ENCODE peak calls at places on chromosomes 13 and 19, in seven cellular contexts. G is osteoblast; A is CD8-positive, alpha-beta T cell; J is CD4-positive, alpha-beta T cell; H is lower leg skin; T is heart left ventricle; U is AG10803. K is an unnamed sample.

GRCh38 chr13:44040754-44041100 is 161.0 kb downstream of the LACC1 start:
- DNase-seq in H (no peak), T (no peak), U (no peak), A (no peak), G (peak), J (no peak), K (no peak)

GRCh38 chr13:113857531-113858195 is 6.2 kb downstream of the GAS6 start:
- DNase-seq in G (peak), U (no peak), T (no peak), H (peak), A (no peak), J (no peak), K (no peak)

GRCh38 chr13:36912369-36912768 is 7.7 kb downstream of the SMAD9 start:
- DNase-seq in T (no peak), G (no peak), J (no peak), A (no peak), H (no peak), U (no peak), K (no peak)

GRCh38 chr19:50333737-50334617 is 4.8 kb upstream of the KCNC3 start:
- DNase-seq in H (peak), J (peak), A (peak), G (peak), U (no peak), T (peak), K (peak)

GRCh38 chr19:43495082-43495481 is 9.5 kb downstream of the PHLDB3 start:
- DNase-seq in U (no peak), H (peak), J (no peak), G (no peak), T (no peak), A (no peak), K (no peak)

GRCh38 chr13:101706651-101707050 is 254.2 kb downstream of the ITGBL1 start:
- DNase-seq in H (no peak), U (peak), J (no peak), A (no peak), G (peak), T (peak), K (no peak)

GRCh38 chr13:51584731-51585191 is 499 bp downstream of the WDFY2 start:
- DNase-seq in J (peak), H (no peak), G (peak), U (peak), T (peak), A (peak), K (peak)

GRCh38 chr13:88979465-88980180 is 1308.5 kb downstream of the SLITRK5 start:
- DNase-seq in A (no peak), H (no peak), J (no peak), U (no peak), G (no peak), T (no peak), K (no peak)

GRCh38 chr19:46068345-46069258 is 27.8 kb upstream of the IGFL4 start:
- DNase-seq in H (no peak), J (no peak), G (peak), U (peak), A (no peak), T (no peak), K (no peak)

GRCh38 chr13:113837554-113838355 is 26.1 kb downstream of the GAS6 start:
- DNase-seq in G (peak), J (no peak), A (no peak), H (peak), T (peak), U (peak), K (no peak)

GRCh38 chr19:33171916-33172359 is 22.2 kb upstream of the LRP3 start:
- DNase-seq in T (no peak), U (peak), G (peak), H (no peak), J (no peak), A (no peak), K (no peak)

GRCh38 chr19:16381756-16382401 is 57.3 kb downstream of the KLF2 start:
- DNase-seq in A (no peak), T (peak), H (peak), U (peak), G (peak), J (no peak), K (no peak)

GRCh38 chr13:40220299-40220935 is 446.0 kb downstream of the FOXO1 start:
- DNase-seq in T (no peak), U (peak), H (no peak), J (no peak), A (no peak), G (no peak), K (no peak)

GRCh38 chr13:101579291-101579802 is 126.9 kb downstream of the ITGBL1 start:
- DNase-seq in G (peak), U (peak), J (no peak), H (no peak), T (no peak), A (no peak), K (no peak)

GRCh38 chr19:31092189-31092753 is 257.0 kb downstream of the TSHZ3 start:
- DNase-seq in J (no peak), U (no peak), A (no peak), G (no peak), T (no peak), H (no peak), K (no peak)
- TF ChIP-seq CTCF in J (no peak), U (no peak), A (no peak), G (no peak), T (no peak), H (no peak), K (no peak)

DNA sequence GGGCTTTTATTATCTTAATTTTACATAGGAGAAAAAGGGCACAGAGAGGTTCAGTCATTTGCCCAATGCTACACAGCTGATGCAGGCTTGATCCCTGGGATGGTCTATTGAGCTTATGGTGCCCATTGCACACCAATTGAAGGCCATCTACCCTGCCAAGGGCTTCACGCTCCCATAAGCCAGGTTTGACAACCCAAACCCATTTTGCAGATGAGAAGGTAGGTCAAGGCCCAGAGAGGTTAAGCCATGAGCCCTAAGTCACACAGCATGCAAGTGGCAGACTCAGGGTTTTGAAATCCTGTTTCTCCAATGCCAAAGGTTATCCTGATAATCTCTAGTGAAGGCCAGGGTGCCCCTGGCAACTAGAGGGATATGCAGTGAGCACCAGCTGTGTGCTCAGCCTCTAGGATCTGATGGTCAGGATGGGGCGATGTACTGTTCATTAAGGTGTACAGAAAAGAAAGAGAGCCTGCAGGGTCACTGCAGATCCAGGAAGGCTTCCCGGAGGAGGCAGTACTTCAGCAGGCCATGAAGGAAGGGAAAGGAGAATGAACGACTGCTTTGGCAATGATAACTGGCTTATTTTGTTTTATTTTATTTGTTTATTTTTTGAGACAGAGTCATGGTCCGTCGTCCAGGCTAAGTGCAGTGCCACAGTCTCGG is 8.1 kb downstream of the CREB3L3 start:
- DNase-seq in A (no peak), J (no peak), H (no peak), U (no peak), T (no peak), G (peak), K (no peak)
- TF ChIP-seq CTCF in A (no peak), J (no peak), H (no peak), U (no peak), T (no peak), G (no peak), K (no peak)

GRCh38 chr13:45341799-45342584 is 1.0 kb upstream of the TPT1 start:
- DNase-seq in U (peak), T (no peak), A (no peak), J (no peak), G (no peak), H (peak), K (no peak)

GRCh38 chr13:45339399-45339798 is 1.6 kb downstream of the TPT1 start:
- DNase-seq in U (no peak), H (no peak), G (no peak), T (no peak), A (no peak), J (no peak), K (no peak)

GRCh38 chr13:45340422-45341033 is 455 bp downstream of the TPT1 start:
- DNase-seq in U (peak), J (peak), G (peak), H (peak), A (peak), T (peak), K (peak)

GRCh38 chr13:45339867-45340266 is 1.1 kb downstream of the TPT1 start:
- DNase-seq in J (no peak), G (no peak), T (no peak), H (no peak), A (no peak), U (no peak), K (no peak)

DNA sequence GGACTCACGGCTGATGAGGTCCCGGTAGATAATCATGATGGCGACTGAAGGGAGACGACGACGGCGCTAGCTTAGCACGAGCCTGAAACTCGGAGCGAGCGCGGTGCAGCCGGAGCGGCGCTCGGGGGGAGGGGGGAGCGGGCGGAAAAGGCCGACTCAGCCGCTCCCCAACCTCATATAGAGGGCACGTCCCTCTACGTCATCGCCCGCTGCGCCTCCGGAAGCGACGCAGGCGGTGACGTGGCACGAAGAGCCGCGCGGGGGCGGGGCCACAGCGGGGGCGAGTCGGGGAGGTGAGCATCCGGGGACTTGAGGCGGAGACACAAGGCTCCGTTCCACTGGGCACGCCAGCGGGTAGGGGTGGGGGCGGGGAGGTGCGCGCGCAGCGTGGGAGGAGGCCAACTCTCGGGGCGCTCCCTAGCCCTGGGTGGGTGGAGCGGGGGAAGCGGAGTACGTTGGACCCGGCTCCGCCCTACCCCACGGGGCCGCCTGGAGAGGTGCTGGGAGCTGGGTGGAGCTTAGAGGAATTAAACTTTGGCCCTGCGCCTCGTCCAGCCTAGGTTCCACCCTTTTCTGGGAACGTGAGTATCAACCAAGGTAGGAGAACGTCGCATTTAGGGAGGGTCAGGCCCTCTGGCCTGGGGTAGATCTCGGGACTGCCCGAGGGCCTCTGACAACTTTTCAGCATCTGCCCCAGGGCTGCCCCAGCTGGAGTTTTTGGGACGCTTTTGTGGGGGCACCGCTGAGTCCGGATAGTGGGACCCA is at the start of gene TPT1:
- DNase-seq in A (peak), T (peak), J (peak), U (peak), G (peak), H (peak), K (peak)
- TF ChIP-seq CTCF in A (no peak), T (no peak), J (no peak), U (no peak), G (no peak), H (no peak), K (no peak)

GRCh38 chr19:17953316-17953801 is 13.5 kb upstream of the KCNN1 start:
- DNase-seq in H (no peak), A (no peak), G (peak), T (no peak), J (no peak), U (no peak), K (no peak)
- TF ChIP-seq CTCF in H (no peak), A (no peak), G (no peak), T (no peak), J (no peak), U (no peak), K (no peak)

DNA sequence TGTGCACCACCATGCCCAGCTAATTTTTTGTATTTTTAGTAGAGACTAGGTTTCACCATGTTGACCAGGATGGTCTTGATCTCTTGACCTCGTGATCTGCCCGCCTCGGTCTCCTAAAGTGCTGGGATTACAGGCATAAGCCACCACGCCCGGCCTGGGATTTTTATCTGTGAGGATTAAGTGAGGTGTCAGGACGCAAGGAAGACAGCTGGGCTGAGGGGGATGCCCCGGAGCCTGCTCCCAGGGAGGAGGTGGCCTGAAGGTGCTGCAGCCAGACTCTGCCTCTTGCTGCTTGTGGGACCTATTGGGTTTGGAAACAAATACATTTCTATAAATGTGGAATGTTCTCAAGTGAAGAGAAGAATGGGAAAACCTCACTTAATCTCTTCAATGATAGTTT is 131.6 kb downstream of the OLFM4 start:
- DNase-seq in A (no peak), J (no peak), T (no peak), U (no peak), H (no peak), G (no peak), K (no peak)
- TF ChIP-seq CTCF in A (no peak), J (no peak), T (no peak), U (no peak), H (no peak), G (no peak), K (no peak)

DNA sequence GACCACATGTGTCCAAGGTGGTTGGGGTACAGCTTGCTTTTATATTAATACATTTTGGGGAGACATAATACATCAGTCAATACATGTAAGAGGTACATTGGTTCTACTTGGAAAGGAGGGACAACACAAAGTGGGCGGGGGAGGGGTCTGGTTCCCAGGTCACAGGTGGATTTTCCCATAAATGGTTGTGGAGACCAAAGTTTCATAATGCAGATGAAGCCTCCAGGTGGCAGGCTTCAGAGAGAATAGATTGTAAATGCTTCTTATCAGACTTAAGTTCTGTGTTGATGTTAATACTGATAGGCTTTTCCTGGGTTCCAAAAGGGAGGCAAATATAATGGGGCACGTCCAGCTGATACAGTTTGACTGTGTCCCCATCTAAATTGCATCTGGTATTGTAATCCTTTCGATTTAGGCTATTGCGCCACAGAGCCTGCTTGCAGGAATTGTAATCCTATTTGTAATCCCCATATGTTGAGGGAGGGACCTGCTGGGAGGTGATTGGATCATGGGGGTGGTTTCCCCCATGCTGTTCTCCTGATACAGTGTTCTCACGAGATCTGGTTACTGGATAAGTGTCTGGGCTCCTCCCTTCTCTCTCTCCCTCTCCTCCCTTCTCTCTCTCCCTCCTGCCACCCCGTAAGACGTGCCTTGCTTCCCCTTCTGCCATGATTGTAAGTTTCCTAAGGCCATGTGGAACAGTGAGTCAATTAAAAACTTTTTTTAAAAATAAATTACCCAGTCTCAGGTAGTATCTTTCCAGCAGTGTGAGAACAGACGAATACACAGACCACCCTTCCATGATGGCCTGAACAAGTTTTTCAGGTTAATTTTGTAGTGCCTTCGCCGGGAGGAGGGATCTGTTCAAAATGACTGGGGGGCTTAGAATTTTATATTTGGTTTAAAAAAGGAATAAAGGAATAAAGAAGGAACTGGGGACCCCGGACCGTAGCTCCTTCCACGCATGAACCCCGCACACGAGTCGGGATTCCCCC is 44.9 kb downstream of the ZNF823 start:
- DNase-seq in H (no peak), U (peak), G (no peak), T (no peak), J (no peak), A (no peak), K (no peak)
- TF ChIP-seq CTCF in H (no peak), U (no peak), G (no peak), T (no peak), J (no peak), A (no peak), K (no peak)

GRCh38 chr19:58572818-58573657 is at the start of gene MZF1:
- DNase-seq in H (peak), T (peak), A (peak), U (peak), G (peak), J (peak), K (peak)

GRCh38 chr19:58573658-58574164 is 576 bp upstream of the MZF1 start:
- DNase-seq in T (no peak), J (no peak), G (no peak), A (no peak), U (no peak), H (no peak), K (no peak)

GRCh38 chr19:58578430-58578925 is 5.3 kb upstream of the MZF1 start:
- DNase-seq in G (no peak), T (no peak), U (no peak), A (no peak), H (no peak), J (no peak), K (no peak)

GRCh38 chr19:58577581-58578429 is 4.7 kb upstream of the MZF1 start:
- DNase-seq in U (no peak), T (no peak), A (no peak), G (no peak), J (no peak), H (peak), K (no peak)

DNA sequence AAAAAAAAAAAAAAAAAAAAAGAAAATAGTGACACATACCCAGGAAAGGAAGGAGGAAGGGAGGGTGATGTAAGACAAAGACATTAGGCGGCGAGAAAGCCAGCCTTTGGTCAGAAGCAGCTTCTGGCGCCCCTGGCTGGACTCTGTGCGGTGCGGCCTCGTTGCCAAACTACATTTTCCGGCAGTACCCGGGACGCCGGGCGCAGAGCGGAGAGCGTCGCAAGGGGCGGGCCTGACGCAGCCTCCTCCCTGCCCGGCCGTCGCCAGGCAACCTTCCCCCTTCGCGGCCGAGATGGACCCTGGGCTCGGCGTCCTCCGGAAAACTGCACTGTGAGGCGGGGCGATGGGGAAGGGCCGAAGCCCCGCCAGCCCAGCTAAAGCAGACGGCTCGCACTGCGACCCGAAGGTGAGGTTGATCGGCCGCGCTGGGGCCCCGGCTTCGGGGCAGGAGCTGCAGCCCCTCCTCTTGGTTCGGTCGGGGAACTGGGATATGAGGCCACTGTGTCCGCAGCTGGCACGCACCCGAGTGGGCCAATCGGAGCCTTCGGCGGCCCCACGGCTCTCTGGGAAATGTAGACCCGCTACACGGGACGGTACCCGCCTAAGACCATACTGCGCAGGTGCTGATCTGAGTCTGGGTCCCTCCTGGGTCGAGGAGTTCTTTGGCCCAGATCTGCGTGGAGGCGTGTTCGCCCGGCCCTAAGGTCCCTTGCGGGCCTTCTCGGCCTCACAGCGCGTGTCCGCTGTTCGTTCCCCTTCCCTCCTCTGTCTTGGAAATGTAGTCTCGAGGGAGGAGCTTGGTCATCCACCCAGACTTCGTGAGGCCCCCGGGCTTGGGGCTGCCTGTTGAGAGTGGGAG is 2.3 kb upstream of the MZF1 start:
- DNase-seq in J (peak), T (peak), U (peak), H (peak), A (peak), G (peak), K (peak)
- TF ChIP-seq CTCF in J (no peak), T (no peak), U (no peak), H (no peak), A (no peak), G (no peak), K (peak)

GRCh38 chr13:70339738-70340137 is 231.5 kb upstream of the KLHL1 start:
- DNase-seq in G (no peak), A (no peak), H (no peak), T (no peak), U (no peak), J (no peak), K (no peak)
- TF ChIP-seq CTCF in G (no peak), A (no peak), H (no peak), T (no peak), U (no peak), J (no peak), K (peak)